ENCODE peak calls at places on chromosome 19, in ten cellular contexts. H is endothelial cell of umbilical vein; M is A549; K is esophagus squamous epithelium; Z is ovary; L is mammary epithelial cell; Q is endodermal cell; T is CD4-positive, CD25-positive, alpha-beta regulatory T cell; C is heart right ventricle; E is sigmoid colon. R is an unnamed sample. For H3K4me1, the result is how much of the 10 kb centered on the place peaks cover.

GRCh38 chr19:3950871-3951861 is 18.3 kb downstream of the NMRK2 start:
- DNase-seq in H (no peak), M (no peak), E (peak), C (peak), Q (peak), K (no peak), L (no peak), Z (no peak), T (no peak), R (peak)

GRCh38 chr19:8457209-8457608 is 12.4 kb downstream of the HNRNPM start:
- DNase-seq in Z (no peak), Q (no peak), C (no peak), M (no peak), L (no peak), E (peak), K (no peak), H (no peak), T (no peak), R (no peak)

GRCh38 chr19:35123573-35123972 is 8.0 kb downstream of the FXYD3 start:
- DNase-seq in H (no peak), T (no peak), Q (no peak), E (peak), M (no peak), C (no peak), Z (no peak), L (peak), K (no peak), R (no peak)

GRCh38 chr19:46606681-46607440 is 5.7 kb downstream of the CALM3 start:
- DNase-seq in H (no peak), E (peak), K (no peak), C (no peak), L (no peak), Z (peak), Q (peak), T (no peak), M (no peak), R (no peak)

GRCh38 chr19:29837448-29837961 is 25.7 kb downstream of the CCNE1 start:
- DNase-seq in Q (no peak), E (no peak), L (no peak), K (no peak), H (no peak), M (no peak), T (peak), C (no peak), Z (no peak), R (peak)

GRCh38 chr19:3386447-3387234 is 20.3 kb downstream of the NFIC start:
- DNase-seq in M (no peak), Z (no peak), K (no peak), C (peak), T (no peak), L (no peak), Q (peak), E (peak), H (no peak), R (no peak)

GRCh38 chr19:3817761-3818160 is 31.6 kb upstream of the MATK start:
- DNase-seq in T (no peak), K (no peak), E (no peak), H (no peak), C (no peak), M (no peak), Q (no peak), L (no peak), Z (no peak), R (no peak)

GRCh38 chr19:40822161-40822560 is 23.2 kb downstream of the EGLN2 start:
- DNase-seq in C (no peak), M (no peak), Z (peak), H (no peak), E (no peak), L (no peak), K (no peak), T (no peak), Q (peak), R (peak)

GRCh38 chr19:38499532-38499931 is 66.0 kb downstream of the RYR1 start:
- DNase-seq in T (no peak), C (no peak), H (no peak), K (no peak), E (no peak), Z (no peak), M (no peak), Q (no peak), L (no peak), R (no peak)

GRCh38 chr19:35552534-35553384 is 7.3 kb downstream of the TMEM147 start:
- DNase-seq in C (no peak), E (no peak), H (no peak), T (no peak), K (no peak), M (no peak), Q (no peak), Z (no peak), L (no peak), R (no peak)

GRCh38 chr19:58328999-58329398 is 2.2 kb downstream of the ZSCAN22 start:
- DNase-seq in Z (no peak), Q (peak), E (no peak), T (peak), C (no peak), M (no peak), H (no peak), K (no peak), L (no peak), R (no peak)

DNA sequence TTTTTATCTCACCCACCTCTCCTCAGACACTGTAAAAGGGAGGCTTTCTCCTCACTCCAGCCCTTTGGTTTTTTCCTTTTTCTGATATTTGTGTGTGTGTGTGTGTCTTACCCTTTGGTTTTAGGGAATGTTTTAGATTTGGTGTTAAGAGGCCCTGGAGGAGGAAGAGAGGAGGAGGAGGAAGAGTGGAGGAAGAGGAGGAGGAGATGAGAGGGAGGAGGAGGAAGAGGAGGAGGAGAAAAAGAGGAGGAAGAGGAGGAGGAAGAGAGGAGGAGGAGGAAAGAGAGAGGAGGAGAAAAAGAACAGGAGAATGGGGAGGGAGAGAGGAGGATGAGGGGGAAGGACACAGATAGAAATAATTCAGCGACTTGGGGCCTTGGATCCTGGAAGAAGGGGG is 10.5 kb downstream of the KLHL26 start:
- DNase-seq in C (no peak), Q (no peak), K (no peak), E (no peak), T (no peak), H (no peak), Z (no peak), M (no peak), L (no peak), R (no peak)
- H3K27ac ChIP-seq in C (no peak), Q (no peak), K (peak), E (no peak), T (no peak), H (no peak), Z (no peak), M (no peak), L (no peak), R (no peak)

DNA sequence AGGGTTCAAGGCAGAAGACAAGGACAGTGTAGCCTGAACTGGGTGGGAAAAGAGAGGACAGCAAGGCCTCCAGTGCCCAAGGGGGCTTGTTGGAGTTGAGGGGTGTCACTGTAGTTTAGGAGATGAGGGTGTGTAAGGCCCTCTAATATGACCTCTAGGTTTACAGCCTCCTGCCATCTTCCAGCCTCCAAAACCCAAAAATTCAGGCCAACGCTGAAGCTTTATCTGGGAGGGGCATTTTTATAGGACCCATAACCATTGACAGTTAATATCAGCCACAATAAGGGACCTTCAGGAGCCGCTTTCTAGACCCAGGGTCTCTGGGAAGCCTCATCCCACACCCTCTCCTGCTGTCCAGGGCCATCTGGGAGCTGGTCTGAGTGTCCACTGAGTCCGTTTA is 2.8 kb downstream of the KLF1 start:
- DNase-seq in Q (no peak), L (no peak), K (no peak), E (no peak), C (no peak), M (no peak), T (no peak), Z (no peak), H (no peak), R (no peak)
- H3K4me3 ChIP-seq in Q (peak), L (no peak), K (no peak), E (no peak), C (no peak), M (no peak), T (no peak), Z (no peak), H (no peak), R (no peak)

GRCh38 chr19:18438331-18439024 is 545 bp upstream of the ISYNA1 start:
- DNase-seq in C (peak), M (no peak), E (no peak), K (no peak), Q (peak), L (peak), T (no peak), H (peak), Z (peak), R (peak)
- H3K4me1 ChIP-seq in C (under half), M (under half), E (under half), K (half or more), Q (under half), L (under half), T (under half), H (under half), Z (under half), R (under half)

GRCh38 chr19:7336321-7336973 is 12.3 kb upstream of the ARHGEF18 start:
- DNase-seq in Q (no peak), H (no peak), M (no peak), Z (no peak), E (peak), L (no peak), T (no peak), C (no peak), K (no peak), R (no peak)
- H3K27ac ChIP-seq in Q (no peak), H (no peak), M (no peak), Z (no peak), E (no peak), L (no peak), T (no peak), C (no peak), K (peak), R (no peak)

GRCh38 chr19:15123900-15124299 is 16.7 kb downstream of the SYDE1 start:
- DNase-seq in K (no peak), C (peak), Q (peak), T (no peak), E (peak), H (no peak), Z (no peak), L (no peak), M (no peak), R (peak)
- H3K4me3 ChIP-seq in K (peak), C (no peak), Q (peak), T (no peak), E (peak), H (no peak), Z (no peak), L (peak), M (no peak), R (peak)

GRCh38 chr19:52200044-52200443 is 10.2 kb downstream of the PPP2R1A start:
- DNase-seq in C (peak), M (no peak), K (no peak), H (peak), Q (no peak), L (peak), E (peak), T (no peak), Z (peak), R (no peak)
- H3K4me1 ChIP-seq in C (under half), M (under half), K (half or more), H (under half), Q (under half), L (under half), E (under half), T (under half), Z (under half), R (under half)

GRCh38 chr19:6599866-6600454 is 9.0 kb upstream of the CD70 start:
- DNase-seq in C (no peak), M (no peak), H (no peak), L (no peak), Z (no peak), K (no peak), E (no peak), T (no peak), Q (no peak), R (no peak)

GRCh38 chr19:6604906-6605305 is 14.0 kb upstream of the CD70 start:
- DNase-seq in L (no peak), H (no peak), E (no peak), C (no peak), Q (no peak), T (no peak), Z (no peak), K (no peak), M (no peak), R (no peak)

DNA sequence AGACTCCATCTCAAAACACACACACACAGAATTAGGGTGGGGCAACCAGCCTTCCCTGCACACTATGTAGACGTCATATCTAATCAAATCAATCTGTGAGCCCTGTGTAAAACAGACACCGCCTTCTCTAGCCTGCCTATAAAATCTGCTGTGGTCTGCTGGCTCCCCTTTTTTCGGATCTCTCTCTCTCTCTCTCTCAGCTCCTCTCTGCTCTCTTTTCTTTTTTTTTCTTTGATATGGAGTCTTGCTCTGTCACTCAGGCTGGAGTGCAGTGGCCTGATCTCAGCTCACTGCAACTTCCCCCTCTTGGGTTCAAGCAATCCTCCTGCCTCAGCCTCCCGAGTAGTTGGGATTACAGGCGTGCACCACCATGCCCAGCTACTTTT is 11.8 kb upstream of the CD70 start:
- DNase-seq in K (no peak), C (no peak), L (no peak), Q (no peak), E (no peak), M (no peak), H (no peak), Z (no peak), T (no peak), R (no peak)
- H3K27ac ChIP-seq in K (no peak), C (no peak), L (no peak), Q (no peak), E (no peak), M (no peak), H (no peak), Z (no peak), T (no peak), R (no peak)

DNA sequence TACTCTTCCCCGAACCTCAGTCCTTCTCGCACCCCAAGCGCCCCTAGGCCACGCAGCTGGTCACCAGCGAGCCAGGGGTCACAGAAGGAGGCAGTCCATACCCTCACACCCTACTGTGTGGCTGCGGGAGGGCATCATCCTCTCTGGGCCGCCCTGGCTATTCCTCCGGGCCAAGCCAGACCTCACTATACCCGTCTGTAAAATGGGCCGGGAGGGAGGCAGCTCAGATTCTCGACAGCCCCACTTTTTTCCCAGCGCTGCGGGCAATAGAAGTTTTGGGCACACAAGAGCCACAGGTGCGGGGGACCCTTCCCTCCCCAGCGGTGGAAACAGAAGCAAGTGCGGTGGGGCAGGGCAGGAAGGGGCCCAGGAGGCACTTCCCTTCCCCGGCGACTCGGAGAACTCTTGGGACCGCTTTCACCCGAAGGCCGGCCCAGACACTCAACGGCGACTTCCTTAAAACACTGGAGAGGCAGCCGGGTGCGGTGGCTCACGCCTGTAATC is 5.6 kb upstream of the ARRDC2 start:
- DNase-seq in H (no peak), L (no peak), T (no peak), Z (no peak), K (no peak), Q (no peak), E (no peak), M (no peak), C (peak), R (no peak)
- H3K4me3 ChIP-seq in H (no peak), L (peak), T (peak), Z (no peak), K (peak), Q (peak), E (no peak), M (peak), C (peak), R (no peak)

R was measured in pancreas.